ENCODE peak calls at places on chromosomes 12 and 14, in four cellular contexts. One of them, this sample, is unnamed.

GRCh38 chr14:72521045-72521444 is 372.9 kb downstream of the DPF3 start:
- DNase-seq in left ventricle myocardium superior: no peak
- DNase-seq in CD4-positive, CD25-positive, alpha-beta regulatory T cell: no peak
- DNase-seq in neural progenitor cell: no peak
- DNase-seq in this sample: no peak

GRCh38 chr14:22008766-22009165 is 335.1 kb upstream of the OR4E1 start:
- DNase-seq in left ventricle myocardium superior: no peak
- DNase-seq in CD4-positive, CD25-positive, alpha-beta regulatory T cell: no peak
- DNase-seq in neural progenitor cell: no peak
- DNase-seq in this sample: no peak

GRCh38 chr12:54125950-54126695 is 62.7 kb downstream of the SMUG1 start:
- DNase-seq in neural progenitor cell: peak
- DNase-seq in left ventricle myocardium superior: peak
- DNase-seq in CD4-positive, CD25-positive, alpha-beta regulatory T cell: no peak
- DNase-seq in this sample: no peak

GRCh38 chr14:55265197-55265596 is 6.0 kb upstream of the FBXO34 start:
- DNase-seq in neural progenitor cell: no peak
- DNase-seq in left ventricle myocardium superior: no peak
- DNase-seq in CD4-positive, CD25-positive, alpha-beta regulatory T cell: no peak
- DNase-seq in this sample: no peak

GRCh38 chr12:130838951-130839769 is at the start of gene STX2:
- DNase-seq in left ventricle myocardium superior: peak
- DNase-seq in CD4-positive, CD25-positive, alpha-beta regulatory T cell: peak
- DNase-seq in neural progenitor cell: peak
- DNase-seq in this sample: peak

GRCh38 chr12:114685320-114685781 is 1.4 kb upstream of the TBX3 start:
- DNase-seq in left ventricle myocardium superior: no peak
- DNase-seq in CD4-positive, CD25-positive, alpha-beta regulatory T cell: no peak
- DNase-seq in neural progenitor cell: peak
- DNase-seq in this sample: peak

GRCh38 chr12:51326762-51327439 is 2.9 kb upstream of the BIN2 start:
- DNase-seq in CD4-positive, CD25-positive, alpha-beta regulatory T cell: no peak
- DNase-seq in left ventricle myocardium superior: no peak
- DNase-seq in neural progenitor cell: no peak
- DNase-seq in this sample: no peak

GRCh38 chr14:98489115-98489514 is 782.9 kb downstream of the BCL11B start:
- DNase-seq in CD4-positive, CD25-positive, alpha-beta regulatory T cell: no peak
- DNase-seq in left ventricle myocardium superior: no peak
- DNase-seq in neural progenitor cell: no peak
- DNase-seq in this sample: no peak

GRCh38 chr14:89288114-89288513 is 128.9 kb downstream of the FOXN3 start:
- DNase-seq in left ventricle myocardium superior: no peak
- DNase-seq in neural progenitor cell: no peak
- DNase-seq in CD4-positive, CD25-positive, alpha-beta regulatory T cell: no peak
- DNase-seq in this sample: no peak

GRCh38 chr14:75277796-75278421 is 719 bp upstream of the FOS start:
- DNase-seq in CD4-positive, CD25-positive, alpha-beta regulatory T cell: no peak
- DNase-seq in left ventricle myocardium superior: no peak
- DNase-seq in neural progenitor cell: no peak
- DNase-seq in this sample: no peak

GRCh38 chr14:35403397-35404245 is 928 bp downstream of the NFKBIA start:
- DNase-seq in CD4-positive, CD25-positive, alpha-beta regulatory T cell: peak
- DNase-seq in neural progenitor cell: peak
- DNase-seq in left ventricle myocardium superior: peak
- DNase-seq in this sample: peak

GRCh38 chr14:70796551-70796950 is 12.8 kb downstream of the MAP3K9 start:
- DNase-seq in neural progenitor cell: no peak
- DNase-seq in left ventricle myocardium superior: no peak
- DNase-seq in CD4-positive, CD25-positive, alpha-beta regulatory T cell: no peak
- DNase-seq in this sample: no peak

This sample was measured in H9.